ENCODE peak calls at places on chromosomes 16 and 17, in six cellular contexts. C, A, L, M, N and Z are unnamed samples. For H3K27me3, the result is how much of the 10 kb centered on the place peaks cover.

GRCh38 chr17:44400226-44400847 is 10.9 kb upstream of the ITGA2B start:
- DNase-seq in M (no peak), C (no peak), A (peak), L (no peak), N (no peak), Z (no peak)

GRCh38 chr17:38658741-38659345 is 15.9 kb downstream of the EPOP start:
- DNase-seq in M (peak), A (no peak), L (no peak), N (no peak), C (peak), Z (no peak)

GRCh38 chr17:19332371-19333131 is 30.0 kb downstream of the B9D1 start:
- DNase-seq in C (no peak), M (no peak), N (no peak), A (no peak), L (no peak), Z (no peak)

GRCh38 chr16:67822511-67822910 is 15.8 kb downstream of the TSNAXIP1 start:
- DNase-seq in C (no peak), L (no peak), N (no peak), A (no peak), M (no peak), Z (no peak)

GRCh38 chr16:50861926-50862325 is 120.0 kb downstream of the CYLD start:
- DNase-seq in A (no peak), N (no peak), L (no peak), C (no peak), M (no peak), Z (no peak)

GRCh38 chr17:78020717-78021108 is 62.2 kb downstream of the TNRC6C start:
- DNase-seq in C (no peak), N (no peak), M (no peak), A (no peak), L (no peak), Z (no peak)

GRCh38 chr16:14399397-14400284 is 230.4 kb downstream of the PARN start:
- DNase-seq in C (peak), A (no peak), M (peak), L (no peak), N (no peak), Z (no peak)

GRCh38 chr17:1511290-1511689 is 5.1 kb downstream of the INPP5K start:
- DNase-seq in M (no peak), A (no peak), N (no peak), C (no peak), L (no peak), Z (peak)

GRCh38 chr17:65182233-65182632 is 45.1 kb downstream of the RGS9 start:
- DNase-seq in C (no peak), N (no peak), A (no peak), M (no peak), L (no peak), Z (no peak)

GRCh38 chr17:16148596-16148995 is 66.7 kb downstream of the NCOR1 start:
- DNase-seq in N (no peak), M (no peak), C (no peak), A (no peak), L (no peak), Z (no peak)

GRCh38 chr17:44007346-44008204 is 3.2 kb downstream of the NAGS start:
- DNase-seq in L (no peak), A (no peak), C (no peak), N (no peak), M (no peak), Z (peak)

GRCh38 chr16:560701-561412 is 663 bp downstream of the PRR35 start:
- DNase-seq in M (no peak), L (no peak), C (no peak), A (peak), N (peak), Z (no peak)

GRCh38 chr16:31471875-31472558 is at the start of gene TGFB1I1:
- DNase-seq in A (no peak), M (no peak), L (peak), C (peak), N (no peak), Z (peak)

GRCh38 chr17:65057520-65058075 is 1.1 kb upstream of the GNA13 start:
- DNase-seq in M (no peak), C (peak), L (no peak), A (no peak), N (peak), Z (peak)

GRCh38 chr16:782263-782662 is 5.9 kb downstream of the RPUSD1 start:
- DNase-seq in M (no peak), A (no peak), N (no peak), L (no peak), C (no peak), Z (no peak)

GRCh38 chr16:11402051-11402744 is 56.9 kb downstream of the RMI2 start:
- DNase-seq in L (no peak), M (no peak), A (peak), N (no peak), C (no peak), Z (no peak)

GRCh38 chr16:50771366-50771765 is 29.5 kb downstream of the CYLD start:
- DNase-seq in M (no peak), C (no peak), N (no peak), A (no peak), L (no peak), Z (no peak)

GRCh38 chr17:66255527-66255971 is 26.3 kb upstream of the APOH start:
- DNase-seq in M (no peak), L (no peak), A (no peak), C (no peak), N (no peak), Z (no peak)
- H3K27me3 ChIP-seq in M (under half), L (under half), A (under half), C (under half), N (under half), Z (under half)

DNA sequence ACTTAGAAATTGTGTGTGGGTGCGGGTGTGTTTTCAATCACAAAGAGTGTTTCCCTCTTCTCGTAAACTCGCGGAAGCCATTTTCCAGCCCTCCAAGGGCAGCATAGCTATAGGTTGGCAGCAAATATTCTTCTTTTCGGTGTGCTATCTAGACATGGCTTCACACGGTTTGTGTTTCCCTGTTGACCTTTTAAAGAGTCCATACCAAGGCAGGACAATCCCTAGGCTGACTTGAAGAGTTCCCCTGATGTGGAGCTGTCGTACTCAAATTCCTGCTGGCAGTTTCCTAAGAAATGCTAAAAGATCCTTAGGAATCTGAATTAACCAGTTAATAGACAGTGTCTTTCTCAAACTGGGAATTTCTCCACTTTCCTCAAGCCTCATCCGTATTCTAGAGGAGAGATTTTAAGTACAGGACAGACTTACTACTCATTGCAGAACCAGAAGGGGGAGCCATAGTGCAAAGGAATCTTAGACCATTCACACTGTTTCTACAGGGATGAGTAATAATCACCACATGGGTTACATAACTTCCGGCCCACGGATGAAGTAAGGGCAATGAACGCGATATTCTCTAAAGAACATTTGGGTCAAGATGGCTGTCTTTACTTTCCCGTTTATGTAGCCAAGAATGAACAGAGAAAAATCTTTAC is 288.6 kb upstream of the ELAC2 start:
- DNase-seq in L (peak), A (peak), C (no peak), M (no peak), N (peak), Z (no peak)
- TF ChIP-seq CTCF in L (peak), A (peak), C (no peak), M (no peak), N (peak), Z (no peak)

DNA sequence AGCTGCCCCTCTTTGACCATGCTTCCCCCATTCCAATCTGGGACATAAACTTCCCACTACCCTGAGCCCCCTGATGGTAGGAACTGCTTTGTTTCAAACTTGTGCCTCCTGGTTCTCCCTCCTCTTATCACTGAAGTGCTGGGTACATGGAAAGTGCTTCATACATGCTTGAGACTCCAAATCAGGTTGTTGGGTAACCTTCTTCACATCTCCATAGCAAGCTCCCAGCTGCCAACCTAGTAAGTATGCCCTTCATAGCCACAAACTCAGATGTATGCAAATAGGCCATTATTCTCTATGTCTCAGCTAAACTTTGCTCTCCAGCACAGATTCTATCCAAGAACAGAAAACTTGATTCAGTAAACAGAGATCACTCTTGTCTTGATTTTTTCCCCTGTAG is 310.6 kb upstream of the IRX3 start:
- DNase-seq in N (no peak), C (no peak), M (no peak), A (no peak), L (no peak), Z (no peak)
- H3K27me3 ChIP-seq in N (under half), C (under half), M (under half), A (under half), L (under half), Z (under half)

GRCh38 chr16:73172621-73173312 is 124.8 kb upstream of the ZFHX3 start:
- DNase-seq in A (peak), L (peak), C (peak), M (peak), N (peak), Z (peak)
- TF ChIP-seq CTCF in A (no peak), L (peak), C (peak), M (no peak), N (peak), Z (peak)

GRCh38 chr17:17989081-17989480 is 16.4 kb downstream of the DRC3 start:
- DNase-seq in A (no peak), C (no peak), L (no peak), N (no peak), M (no peak), Z (no peak)
- H3K27me3 ChIP-seq in A (under half), C (under half), L (under half), N (under half), M (under half), Z (under half)

DNA sequence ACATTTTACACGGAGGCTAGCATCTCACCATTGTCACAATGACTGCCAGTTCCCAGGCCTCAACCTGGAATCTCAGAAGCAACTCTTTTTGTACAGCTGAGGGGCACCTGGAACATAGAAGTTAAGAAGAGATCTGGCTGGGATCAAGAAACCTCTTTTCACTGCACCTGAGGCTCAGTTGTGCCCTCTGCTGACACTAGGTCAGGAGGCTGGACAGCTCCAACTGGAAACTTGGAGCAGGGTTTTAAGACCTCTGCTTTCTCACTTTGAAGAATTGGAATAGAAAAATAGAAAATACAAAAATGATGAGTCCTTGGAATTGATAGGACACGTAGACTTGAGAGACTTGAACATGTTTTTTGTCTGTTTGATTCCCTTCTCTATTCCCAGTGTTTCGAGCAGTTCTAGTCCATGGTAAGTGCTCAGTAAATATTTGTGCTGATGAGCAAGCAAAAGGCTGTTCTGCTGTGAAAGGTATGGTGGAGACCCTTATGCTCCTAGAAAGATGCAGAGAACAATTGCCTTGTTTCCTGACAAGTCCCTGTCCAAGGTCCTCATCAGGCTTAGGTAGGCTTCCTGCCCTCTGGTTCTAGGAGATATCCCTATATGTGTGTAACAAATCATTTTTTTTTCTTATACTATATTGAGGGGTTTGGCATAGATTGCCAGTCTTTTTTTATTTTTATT is 13.6 kb upstream of the PPM1D start:
- DNase-seq in C (no peak), L (peak), N (no peak), A (no peak), M (no peak), Z (no peak)
- TF ChIP-seq CTCF in C (no peak), L (peak), N (no peak), A (peak), M (no peak), Z (no peak)

DNA sequence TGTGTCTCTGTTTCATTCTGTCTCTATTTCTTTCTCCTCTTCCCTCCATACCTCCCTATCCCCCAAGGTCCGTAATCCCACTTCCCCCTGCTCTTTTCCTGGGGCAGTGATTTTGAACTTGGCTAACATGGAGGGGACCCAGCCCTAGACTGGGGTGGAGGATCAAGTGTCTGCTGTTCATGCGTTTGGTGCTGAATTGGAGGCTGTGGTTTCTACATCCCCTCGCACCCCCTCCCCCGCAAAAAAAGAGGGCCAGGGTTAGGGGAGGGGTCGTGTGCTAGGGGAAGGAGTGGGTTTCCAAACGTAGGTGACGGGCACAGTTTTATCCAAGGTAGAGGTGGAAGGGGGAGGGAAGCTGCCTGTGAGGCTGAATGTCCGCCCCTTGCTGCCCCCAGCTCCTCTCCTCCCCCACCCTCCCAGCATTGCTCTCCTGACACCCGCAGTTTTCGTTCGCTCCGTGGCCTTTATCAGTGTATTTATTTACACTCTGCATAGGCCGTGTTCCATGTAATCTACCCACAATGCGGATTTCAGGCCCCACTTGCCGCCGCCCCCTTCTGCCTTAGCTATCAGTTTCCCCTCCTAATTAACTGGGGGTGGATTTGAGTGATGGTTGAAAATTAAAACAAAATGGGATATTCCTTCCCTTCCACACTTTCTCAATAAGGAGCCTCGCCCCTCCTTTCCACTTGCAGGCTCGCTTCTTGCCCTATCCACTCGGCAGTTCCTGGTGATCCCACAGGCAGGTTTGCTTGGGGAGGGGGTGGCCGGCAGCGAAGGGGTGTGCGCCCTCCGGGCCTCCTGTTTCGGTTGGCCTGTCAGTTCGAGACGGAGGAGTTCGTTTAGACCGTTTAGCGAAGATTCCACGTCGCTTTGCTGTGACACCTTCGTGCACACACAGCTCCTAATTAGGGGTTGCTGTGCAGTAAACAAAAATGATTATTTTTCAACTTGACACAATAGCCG is 2.0 kb downstream of the GNAO1 start:
- DNase-seq in M (no peak), N (no peak), C (no peak), A (no peak), L (no peak), Z (no peak)
- H3K27me3 ChIP-seq in M (under half), N (under half), C (half or more), A (under half), L (under half), Z (under half)

GRCh38 chr17:63445571-63446217 is 412 bp downstream of the CYB561 start:
- DNase-seq in C (no peak), A (peak), M (no peak), L (peak), N (peak), Z (peak)
- TF ChIP-seq CTCF in C (peak), A (peak), M (peak), L (peak), N (peak), Z (peak)